ENCODE peak calls at places on chromosomes 4 and X, in nine cellular contexts. P, U, X, D, A, J, Q, Y and V are unnamed samples.

GRCh38 chr4:108360857-108361820 is 192.4 kb upstream of the LEF1 start:
- DNase-seq in D (no peak), Q (peak; percentile 47), U (no peak), X (no peak), Y (peak; percentile 31), J (no peak), A (no peak), P (no peak), V (peak; percentile 94)

GRCh38 chr4:181525641-181526040 is 717.6 kb upstream of the TENM3 start:
- DNase-seq in Q (no peak), J (no peak), P (no peak), D (no peak), X (no peak), A (no peak), U (no peak), Y (no peak), V (no peak)

GRCh38 chr4:107837298-107837697 is 12.6 kb downstream of the SGMS2 start:
- DNase-seq in X (no peak), J (no peak), P (no peak), Q (no peak), Y (no peak), A (no peak), D (no peak), U (peak; percentile 40), V (no peak)

GRCh38 chrX:45801554-45801953 is 600.9 kb upstream of the DIPK2B start:
- DNase-seq in Y (no peak), D (no peak), A (no peak), X (no peak), Q (no peak), P (no peak), U (no peak), J (no peak), V (no peak)

GRCh38 chr4:9987749-9988346 is 33.4 kb downstream of the SLC2A9 start:
- DNase-seq in P (no peak), A (no peak), Y (no peak), Q (no peak), D (no peak), X (no peak), U (no peak), J (no peak), V (no peak)

GRCh38 chr4:169604131-169604900 is 8.1 kb downstream of the NEK1 start:
- DNase-seq in U (peak; percentile 32), Q (no peak), P (no peak), X (no peak), Y (no peak), J (no peak), A (no peak), D (no peak), V (peak; percentile 48)

GRCh38 chrX:31420302-31420701 is 348.5 kb upstream of the FTHL17 start:
- DNase-seq in J (no peak), U (no peak), X (no peak), Y (no peak), P (no peak), A (no peak), Q (no peak), D (no peak), V (no peak)

GRCh38 chr4:93825551-93826216 is 2.9 kb upstream of the ATOH1 start:
- DNase-seq in D (no peak), Q (no peak), U (no peak), Y (no peak), P (no peak), J (peak; percentile 42), X (no peak), A (no peak), V (no peak)

GRCh38 chr4:181792641-181793612 is 450.3 kb upstream of the TENM3 start:
- DNase-seq in U (no peak), D (no peak), Y (no peak), A (no peak), J (no peak), X (no peak), P (no peak), Q (no peak), V (no peak)

GRCh38 chrX:122094611-122095010 is 1047.2 kb downstream of the GLUD2 start:
- DNase-seq in A (no peak), Y (no peak), Q (no peak), X (no peak), P (no peak), D (no peak), U (no peak), J (no peak), V (no peak)

GRCh38 chrX:40171513-40172168 is 73.9 kb upstream of the BCOR start:
- DNase-seq in U (no peak), P (no peak), Q (peak; percentile 36), X (no peak), Y (no peak), D (no peak), A (no peak), J (peak; percentile 9), V (no peak)

GRCh38 chrX:148929686-148930085 is 429.3 kb downstream of the AFF2 start:
- DNase-seq in J (no peak), P (no peak), U (no peak), Q (no peak), X (peak; percentile 15), Y (no peak), D (no peak), A (no peak), V (no peak)

GRCh38 chr4:16067515-16067914 is 16.3 kb downstream of the PROM1 start:
- DNase-seq in X (no peak), P (no peak), J (no peak), Q (no peak), A (peak; percentile 73), D (no peak), U (no peak), Y (no peak), V (no peak)

GRCh38 chr4:16269742-16270522 is 43.7 kb upstream of the TAPT1 start:
- DNase-seq in J (no peak), A (no peak), Y (no peak), Q (no peak), D (no peak), X (peak; percentile 79), P (no peak), U (no peak), V (no peak)

GRCh38 chr4:1055721-1056590 is 44.5 kb downstream of the FGFRL1 start:
- DNase-seq in A (no peak), Q (peak; percentile 70), J (peak; percentile 87), U (no peak), P (peak; percentile 69), D (peak; percentile 55), Y (no peak), X (no peak), V (no peak)

GRCh38 chrX:20217279-20217678 is 49.4 kb downstream of the RPS6KA3 start:
- DNase-seq in J (no peak), Y (no peak), D (no peak), A (peak; percentile 16), X (no peak), P (no peak), U (no peak), Q (no peak), V (peak; percentile 15)

GRCh38 chrX:150363561-150364346 is 637 bp downstream of the MAMLD1 start:
- DNase-seq in Y (peak; percentile 25), D (peak; percentile 83), Q (peak; percentile 34), J (no peak), A (no peak), P (no peak), U (no peak), X (no peak), V (peak; percentile 58)

GRCh38 chrX:154541896-154542722 is 4.5 kb downstream of the G6PD start:
- DNase-seq in Q (no peak), P (no peak), J (no peak), A (peak; percentile 34), U (peak; percentile 88), Y (peak; percentile 67), D (peak; percentile 69), X (no peak), V (peak; percentile 94)

GRCh38 chrX:151759041-151759440 is 24.5 kb downstream of the CNGA2 start:
- DNase-seq in U (no peak), D (no peak), P (no peak), X (no peak), J (no peak), Y (no peak), A (no peak), Q (no peak), V (no peak)

GRCh38 chrX:24301806-24302205 is 12.1 kb downstream of the SUPT20HL2 start:
- DNase-seq in J (no peak), A (no peak), X (no peak), U (no peak), P (no peak), Q (no peak), D (no peak), Y (no peak), V (no peak)

GRCh38 chrX:107154787-107155620 is 36.4 kb upstream of the RBM41 start:
- DNase-seq in D (no peak), U (no peak), P (no peak), Y (no peak), X (peak; percentile 38), A (no peak), J (no peak), Q (no peak), V (peak; percentile 30)

GRCh38 chr4:62543002-62543401 is 1342.9 kb downstream of the ADGRL3 start:
- DNase-seq in X (no peak), Y (no peak), Q (no peak), D (no peak), A (no peak), P (no peak), U (no peak), J (no peak), V (no peak)

DNA sequence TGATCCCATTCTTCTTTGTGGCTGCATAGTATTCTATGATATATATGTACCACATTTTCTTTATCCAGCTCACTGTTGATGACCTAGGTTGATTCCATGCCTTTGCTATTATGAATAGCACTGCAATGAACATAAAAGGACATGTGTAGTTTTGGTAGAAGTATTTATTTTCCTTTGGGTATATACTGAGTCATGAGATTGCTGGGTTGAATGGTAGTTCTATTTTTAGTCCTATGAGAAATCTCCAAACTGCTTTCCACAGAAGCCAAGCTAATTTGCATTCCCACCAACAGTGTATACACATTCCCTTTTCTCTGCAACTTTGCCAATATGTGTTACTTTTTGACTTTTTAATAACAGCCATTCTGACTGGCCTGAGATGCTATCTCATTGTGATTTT is 278.3 kb downstream of the PCDH18 start:
- DNase-seq in J (no peak), U (no peak), D (no peak), P (no peak), X (no peak), Q (no peak), Y (no peak), A (no peak), V (no peak)
- H3K27ac ChIP-seq in J (no peak overlapping the region), U (no peak overlapping the region), D (no peak overlapping the region), P (no peak overlapping the region), X (no peak overlapping the region), Q (no peak overlapping the region), Y (no peak overlapping the region), A (no peak overlapping the region), V (no peak overlapping the region)

GRCh38 chrX:153102436-153102835 is 30.2 kb downstream of the PNMA6A start:
- DNase-seq in P (no peak), A (no peak), X (no peak), J (no peak), Q (no peak), U (no peak), D (no peak), Y (no peak), V (no peak)
- H3K9me3 ChIP-seq in P (no peaks in the 10 kb centered on the region), A (no peaks in the 10 kb centered on the region), X (peaks cover 2% of the 10 kb centered on the region), J (peaks cover 10% of the 10 kb centered on the region), Q (peaks cover 51% of the 10 kb centered on the region), U (peaks cover 9% of the 10 kb centered on the region), D (no peaks in the 10 kb centered on the region), Y (no peaks in the 10 kb centered on the region), V (no peaks in the 10 kb centered on the region)

GRCh38 chr4:102828497-102828808 is 1.1 kb upstream of the UBE2D3 start:
- DNase-seq in J (no peak), Q (no peak), P (no peak), D (no peak), U (no peak), A (no peak), X (no peak), Y (no peak), V (no peak)
- H3K27ac ChIP-seq in J (peak overlapping the region; percentile 100), Q (peak overlapping the region; percentile 89), P (peak overlapping the region; percentile 91), D (peak overlapping the region; percentile 100), U (peak overlapping the region; percentile 99), A (peak overlapping the region; percentile 90), X (peak overlapping the region; percentile 98), Y (peak overlapping the region; percentile 100), V (peak overlapping the region; percentile 99)

GRCh38 chr4:19835429-19835828 is 416.3 kb upstream of the SLIT2 start:
- DNase-seq in X (no peak), U (no peak), Y (no peak), P (no peak), J (no peak), D (no peak), Q (no peak), A (no peak), V (no peak)
- H3K9me3 ChIP-seq in X (no peaks in the 10 kb centered on the region), U (no peaks in the 10 kb centered on the region), Y (no peaks in the 10 kb centered on the region), P (no peaks in the 10 kb centered on the region), J (no peaks in the 10 kb centered on the region), D (no peaks in the 10 kb centered on the region), Q (no peaks in the 10 kb centered on the region), A (no peaks in the 10 kb centered on the region), V (no peaks in the 10 kb centered on the region)